ENCODE peak calls at places on chromosomes 6 and 20, in nine cellular contexts. O is GM23338, Q is astrocyte, M is MM.1S, Z is fibroblast of lung, X is PC-9, S is A549, U is mesenchymal stem cell, J is HepG2. P is an unnamed sample.
A peak's percentile ranks its signal among the peaks of the same experiment; 100 is the strongest.

GRCh38 chr20:48637461-48637860 is 190.3 kb downstream of the PREX1 start:
- DNase-seq in O (no peak), Q (no peak), M (no peak), Z (no peak), X (no peak), S (no peak), U (no peak), J (no peak), P (no peak)

GRCh38 chr6:31383149-31383548 is 20.2 kb upstream of the MICA start:
- DNase-seq in O (no peak), Q (no peak), M (no peak), Z (peak; percentile 16), X (peak; percentile 52), S (no peak), U (peak; percentile 25), J (no peak), P (no peak)

GRCh38 chr20:47688385-47689381 is 96.6 kb downstream of the SULF2 start:
- DNase-seq in O (peak; percentile 77), Q (peak; percentile 58), M (no peak), Z (peak; percentile 69), X (no peak), S (no peak), U (no peak), J (no peak), P (no peak)

GRCh38 chr6:6976193-6976592 is 131.6 kb upstream of the RREB1 start:
- DNase-seq in O (no peak), Q (no peak), M (no peak), Z (no peak), X (no peak), S (no peak), U (no peak), J (no peak), P (no peak)

GRCh38 chr6:47146426-47147174 is 104.5 kb upstream of the ADGRF1 start:
- DNase-seq in O (peak; percentile 34), Q (no peak), M (no peak), Z (peak; percentile 24), X (peak; percentile 52), S (no peak), U (peak; percentile 37), J (no peak), P (no peak)

GRCh38 chr6:36737043-36737785 is 39.6 kb downstream of the RAB44 start:
- DNase-seq in O (no peak), Q (no peak), M (no peak), Z (no peak), X (no peak), S (no peak), U (no peak), J (no peak), P (no peak)

GRCh38 chr20:38973546-38974120 is 11.5 kb downstream of the DHX35 start:
- DNase-seq in O (no peak), Q (peak; percentile 57), M (no peak), Z (peak; percentile 65), X (no peak), S (no peak), U (peak; percentile 46), J (no peak), P (no peak)

GRCh38 chr6:112189494-112189893 is 64.9 kb downstream of the LAMA4 start:
- DNase-seq in O (no peak), Q (peak; percentile 70), M (no peak), Z (peak; percentile 74), X (peak; percentile 16), S (no peak), U (no peak), J (no peak), P (no peak)

GRCh38 chr6:134622382-134623173 is 304.7 kb upstream of the SGK1 start:
- DNase-seq in O (no peak), Q (peak; percentile 22), M (no peak), Z (peak; percentile 25), X (no peak), S (no peak), U (no peak), J (no peak), P (no peak)

GRCh38 chr6:33958208-33958862 is 154.5 kb upstream of the MLN start:
- DNase-seq in O (peak; percentile 87), Q (no peak), M (no peak), Z (no peak), X (no peak), S (no peak), U (no peak), J (peak; percentile 13), P (peak; percentile 32)

GRCh38 chr20:44532248-44532980 is 10.5 kb upstream of the SERINC3 start:
- DNase-seq in O (no peak), Q (no peak), M (no peak), Z (no peak), X (no peak), S (no peak), U (no peak), J (no peak), P (no peak)

GRCh38 chr6:142878407-142878806 is 66.6 kb downstream of the HIVEP2 start:
- DNase-seq in O (no peak), Q (no peak), M (no peak), Z (no peak), X (no peak), S (no peak), U (no peak), J (no peak), P (no peak)

GRCh38 chr6:97440590-97441176 is 157.7 kb upstream of the MMS22L start:
- DNase-seq in O (peak; percentile 79), Q (peak; percentile 30), M (peak; percentile 80), Z (peak; percentile 38), X (no peak), S (peak; percentile 34), U (peak; percentile 16), J (peak; percentile 54), P (peak; percentile 63)

GRCh38 chr20:52047811-52048302 is 143.7 kb downstream of the ZFP64 start:
- DNase-seq in O (peak; percentile 66), Q (peak; percentile 91), M (no peak), Z (peak; percentile 89), X (no peak), S (no peak), U (peak; percentile 68), J (no peak), P (no peak)
- H3K4me2 ChIP-seq in O (peak overlapping the region; percentile 67), Q (peak overlapping the region; percentile 82), M (no peak overlapping the region), Z (peak overlapping the region; percentile 37), X (no peak overlapping the region), S (no peak overlapping the region), U (peak overlapping the region; percentile 57), J (no peak overlapping the region), P (peak overlapping the region; percentile 63)

GRCh38 chr6:44855562-44856494 is 468.3 kb downstream of the CDC5L start:
- DNase-seq in O (no peak), Q (peak; percentile 84), M (no peak), Z (peak; percentile 87), X (no peak), S (no peak), U (peak; percentile 34), J (no peak), P (no peak)

GRCh38 chr6:44851176-44851575 is 463.7 kb downstream of the CDC5L start:
- DNase-seq in O (no peak), Q (peak; percentile 64), M (no peak), Z (peak; percentile 63), X (no peak), S (no peak), U (no peak), J (no peak), P (no peak)

GRCh38 chr6:44849829-44850228 is 462.3 kb downstream of the CDC5L start:
- DNase-seq in O (no peak), Q (no peak), M (no peak), Z (peak; percentile 26), X (no peak), S (no peak), U (no peak), J (no peak), P (no peak)

GRCh38 chr6:44854712-44855111 is 467.2 kb downstream of the CDC5L start:
- DNase-seq in O (no peak), Q (no peak), M (no peak), Z (no peak), X (no peak), S (no peak), U (no peak), J (no peak), P (no peak)

DNA sequence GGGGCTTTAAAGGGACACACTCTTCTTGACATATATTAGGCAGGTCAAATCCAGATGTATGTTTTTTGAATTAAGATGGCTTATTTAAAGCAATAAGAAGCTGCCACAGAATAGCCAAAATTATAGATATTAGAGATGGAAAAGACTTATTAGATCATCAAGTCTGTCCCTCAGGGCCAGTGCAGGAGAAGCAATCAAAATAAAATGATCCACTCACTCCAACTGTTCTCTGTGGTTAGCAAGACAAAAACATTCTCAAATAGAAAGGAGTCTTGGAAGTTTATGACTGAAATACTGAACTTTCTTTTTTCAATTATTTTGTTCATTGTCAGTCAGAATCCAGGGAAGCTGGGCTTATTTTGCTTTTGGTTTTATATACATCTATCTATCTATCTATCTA is 462.9 kb downstream of the CDC5L start:
- DNase-seq in O (no peak), Q (no peak), M (no peak), Z (no peak), X (no peak), S (no peak), U (no peak), J (no peak), P (no peak)
- H3K4me2 ChIP-seq in O (no peak overlapping the region), Q (no peak overlapping the region), M (no peak overlapping the region), Z (no peak overlapping the region), X (no peak overlapping the region), S (no peak overlapping the region), U (no peak overlapping the region), J (no peak overlapping the region), P (no peak overlapping the region)

GRCh38 chr6:121896363-121896762 is 460.9 kb downstream of the GJA1 start:
- DNase-seq in O (no peak), Q (peak; percentile 64), M (no peak), Z (peak; percentile 67), X (no peak), S (no peak), U (no peak), J (no peak), P (no peak)
- H3K4me2 ChIP-seq in O (no peak overlapping the region), Q (no peak overlapping the region), M (no peak overlapping the region), Z (no peak overlapping the region), X (no peak overlapping the region), S (no peak overlapping the region), U (no peak overlapping the region), J (no peak overlapping the region), P (no peak overlapping the region)

GRCh38 chr20:24027229-24027628 is 38.6 kb upstream of the GGTLC1 start:
- DNase-seq in O (no peak), Q (no peak), M (peak; percentile 91), Z (no peak), X (no peak), S (no peak), U (no peak), J (no peak), P (no peak)
- H3K4me2 ChIP-seq in O (no peak overlapping the region), Q (no peak overlapping the region), M (peak overlapping the region; percentile 67), Z (no peak overlapping the region), X (no peak overlapping the region), S (no peak overlapping the region), U (no peak overlapping the region), J (no peak overlapping the region), P (no peak overlapping the region)

DNA sequence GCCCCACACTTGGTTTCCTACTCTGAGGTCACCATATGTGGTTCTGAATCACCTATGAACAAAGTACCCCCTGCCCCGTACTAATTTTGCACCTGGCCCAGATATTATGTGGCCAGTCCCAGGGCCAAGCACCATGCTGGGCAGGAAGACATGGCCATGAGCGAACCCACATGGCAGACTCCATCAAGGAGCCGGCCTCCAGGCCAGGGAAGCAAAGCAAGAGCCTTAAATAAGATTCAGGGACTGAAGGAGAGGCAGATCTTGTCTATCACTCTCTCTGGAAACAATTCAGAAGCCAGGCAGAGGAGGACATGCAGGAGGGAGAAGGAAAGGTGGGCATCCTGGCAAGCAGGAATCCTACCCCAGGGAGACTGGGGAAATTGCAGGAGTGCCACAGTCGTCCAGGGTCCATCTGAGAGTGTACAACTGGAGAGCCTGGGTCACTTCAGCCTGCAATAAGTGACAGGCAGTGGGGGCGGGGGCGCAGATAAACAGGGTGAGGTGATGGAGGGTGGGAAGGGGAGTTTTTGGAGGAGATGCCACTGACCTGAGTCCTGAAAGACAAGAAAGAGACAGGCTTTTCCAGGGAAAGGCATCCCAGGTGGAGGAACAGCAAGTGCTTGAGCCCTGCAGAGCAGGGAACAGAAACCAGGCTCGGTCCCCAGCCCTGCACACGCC is 2.1 kb upstream of the BMP7 start:
- DNase-seq in O (no peak), Q (no peak), M (no peak), Z (no peak), X (no peak), S (no peak), U (no peak), J (no peak), P (no peak)
- H3K4me2 ChIP-seq in O (peak overlapping the region; percentile 73), Q (no peak overlapping the region), M (no peak overlapping the region), Z (no peak overlapping the region), X (no peak overlapping the region), S (no peak overlapping the region), U (no peak overlapping the region), J (no peak overlapping the region), P (no peak overlapping the region)

P was measured in hepatocyte.